ENCODE peak calls at places on chromosomes 7 and 10, in eight cellular contexts. One of them, this sample, is unnamed.

GRCh38 chr10:8527773-8528172 is 473.3 kb downstream of the GATA3 start:
- DNase-seq in AG04449: no peak
- DNase-seq in tibial nerve: no peak
- DNase-seq in mucosa of descending colon: no peak
- DNase-seq in GM13977: no peak
- DNase-seq in fibroblast of pulmonary artery: no peak
- DNase-seq in heart left ventricle: no peak
- DNase-seq in NB4: no peak
- DNase-seq in this sample: no peak

GRCh38 chr10:88657901-88658300 is 6.3 kb upstream of the LIPF start:
- DNase-seq in AG04449: no peak
- DNase-seq in tibial nerve: no peak
- DNase-seq in mucosa of descending colon: no peak
- DNase-seq in GM13977: no peak
- DNase-seq in fibroblast of pulmonary artery: no peak
- DNase-seq in heart left ventricle: no peak
- DNase-seq in NB4: no peak
- DNase-seq in this sample: no peak

GRCh38 chr7:815284-816216 is 16.7 kb upstream of the SUN1 start:
- DNase-seq in AG04449: no peak
- DNase-seq in tibial nerve: no peak
- DNase-seq in mucosa of descending colon: peak; percentile 47
- DNase-seq in GM13977: peak; percentile 45
- DNase-seq in fibroblast of pulmonary artery: no peak
- DNase-seq in heart left ventricle: peak; percentile 40
- DNase-seq in NB4: peak; percentile 50
- DNase-seq in this sample: peak; percentile 49

GRCh38 chr7:80147543-80148376 is 13.1 kb downstream of the GNAI1 start:
- DNase-seq in AG04449: peak; percentile 89
- DNase-seq in tibial nerve: no peak
- DNase-seq in mucosa of descending colon: no peak
- DNase-seq in GM13977: no peak
- DNase-seq in fibroblast of pulmonary artery: peak; percentile 95
- DNase-seq in heart left ventricle: no peak
- DNase-seq in NB4: no peak
- DNase-seq in this sample: no peak

GRCh38 chr7:5797716-5798115 is 16.3 kb upstream of the RNF216 start:
- DNase-seq in AG04449: no peak
- DNase-seq in tibial nerve: no peak
- DNase-seq in mucosa of descending colon: no peak
- DNase-seq in GM13977: no peak
- DNase-seq in fibroblast of pulmonary artery: no peak
- DNase-seq in heart left ventricle: no peak
- DNase-seq in NB4: peak; percentile 73
- DNase-seq in this sample: no peak

GRCh38 chr10:49379596-49380410 is 16.1 kb downstream of the DRGX start:
- DNase-seq in AG04449: no peak
- DNase-seq in tibial nerve: no peak
- DNase-seq in mucosa of descending colon: no peak
- DNase-seq in GM13977: no peak
- DNase-seq in fibroblast of pulmonary artery: no peak
- DNase-seq in heart left ventricle: no peak
- DNase-seq in NB4: peak; percentile 19
- DNase-seq in this sample: no peak

GRCh38 chr10:47051741-47052238 is 140.6 kb downstream of the PTPN20 start:
- DNase-seq in AG04449: no peak
- DNase-seq in tibial nerve: no peak
- DNase-seq in mucosa of descending colon: no peak
- DNase-seq in GM13977: no peak
- DNase-seq in fibroblast of pulmonary artery: no peak
- DNase-seq in heart left ventricle: peak; percentile 7
- DNase-seq in NB4: no peak
- DNase-seq in this sample: no peak

GRCh38 chr10:6014241-6014761 is 37.0 kb upstream of the IL15RA start:
- DNase-seq in AG04449: no peak
- DNase-seq in tibial nerve: peak; percentile 42
- DNase-seq in mucosa of descending colon: peak; percentile 93
- DNase-seq in GM13977: peak; percentile 76
- DNase-seq in fibroblast of pulmonary artery: peak; percentile 69
- DNase-seq in heart left ventricle: peak; percentile 58
- DNase-seq in NB4: peak; percentile 54
- DNase-seq in this sample: peak; percentile 78

GRCh38 chr7:12154119-12154518 is 57.0 kb upstream of the TMEM106B start:
- DNase-seq in AG04449: no peak
- DNase-seq in tibial nerve: no peak
- DNase-seq in mucosa of descending colon: no peak
- DNase-seq in GM13977: no peak
- DNase-seq in fibroblast of pulmonary artery: no peak
- DNase-seq in heart left ventricle: no peak
- DNase-seq in NB4: no peak
- DNase-seq in this sample: no peak

GRCh38 chr10:1116696-1117254 is 60.6 kb downstream of the WDR37 start:
- DNase-seq in AG04449: no peak
- DNase-seq in tibial nerve: no peak
- DNase-seq in mucosa of descending colon: peak; percentile 25
- DNase-seq in GM13977: no peak
- DNase-seq in fibroblast of pulmonary artery: no peak
- DNase-seq in heart left ventricle: no peak
- DNase-seq in NB4: no peak
- DNase-seq in this sample: no peak

DNA sequence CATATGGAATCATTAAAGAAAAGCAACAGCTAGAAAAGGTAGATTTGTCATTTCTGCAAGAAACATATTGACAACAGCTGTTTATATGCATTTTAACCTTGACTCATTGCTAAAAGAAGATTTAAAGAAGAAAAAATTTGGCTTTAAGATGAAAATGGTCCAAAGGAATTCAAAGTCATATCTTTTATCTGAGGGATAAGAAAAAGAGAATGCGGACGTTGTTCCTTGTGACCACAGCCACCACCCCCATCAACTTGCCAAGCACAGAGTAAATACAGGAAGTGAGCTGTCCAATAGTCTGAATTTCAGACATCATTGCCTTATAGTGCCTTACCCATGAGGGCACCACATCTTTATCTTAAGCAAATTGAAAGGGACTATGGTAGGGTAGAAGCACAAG is 7.3 kb upstream of the CRPPA start:
- DNase-seq in AG04449: no peak
- DNase-seq in tibial nerve: no peak
- DNase-seq in mucosa of descending colon: peak; percentile 39
- DNase-seq in GM13977: no peak
- DNase-seq in fibroblast of pulmonary artery: peak; percentile 57
- DNase-seq in heart left ventricle: no peak
- DNase-seq in NB4: peak; percentile 26
- DNase-seq in this sample: no peak
- TF ChIP-seq CTCF in AG04449: no peak
- TF ChIP-seq CTCF in tibial nerve: no peak
- TF ChIP-seq CTCF in mucosa of descending colon: no peak
- TF ChIP-seq CTCF in GM13977: no peak
- TF ChIP-seq CTCF in fibroblast of pulmonary artery: no peak
- TF ChIP-seq CTCF in heart left ventricle: no peak
- TF ChIP-seq CTCF in NB4: no peak
- TF ChIP-seq CTCF in this sample: no peak

GRCh38 chr7:138773817-138774216 is 24.0 kb upstream of the TMEM213 start:
- DNase-seq in AG04449: no peak
- DNase-seq in tibial nerve: no peak
- DNase-seq in mucosa of descending colon: no peak
- DNase-seq in GM13977: no peak
- DNase-seq in fibroblast of pulmonary artery: no peak
- DNase-seq in heart left ventricle: no peak
- DNase-seq in NB4: no peak
- DNase-seq in this sample: no peak
- TF ChIP-seq CTCF in AG04449: no peak
- TF ChIP-seq CTCF in tibial nerve: no peak
- TF ChIP-seq CTCF in mucosa of descending colon: no peak
- TF ChIP-seq CTCF in GM13977: no peak
- TF ChIP-seq CTCF in fibroblast of pulmonary artery: no peak
- TF ChIP-seq CTCF in heart left ventricle: no peak
- TF ChIP-seq CTCF in NB4: no peak
- TF ChIP-seq CTCF in this sample: no peak

DNA sequence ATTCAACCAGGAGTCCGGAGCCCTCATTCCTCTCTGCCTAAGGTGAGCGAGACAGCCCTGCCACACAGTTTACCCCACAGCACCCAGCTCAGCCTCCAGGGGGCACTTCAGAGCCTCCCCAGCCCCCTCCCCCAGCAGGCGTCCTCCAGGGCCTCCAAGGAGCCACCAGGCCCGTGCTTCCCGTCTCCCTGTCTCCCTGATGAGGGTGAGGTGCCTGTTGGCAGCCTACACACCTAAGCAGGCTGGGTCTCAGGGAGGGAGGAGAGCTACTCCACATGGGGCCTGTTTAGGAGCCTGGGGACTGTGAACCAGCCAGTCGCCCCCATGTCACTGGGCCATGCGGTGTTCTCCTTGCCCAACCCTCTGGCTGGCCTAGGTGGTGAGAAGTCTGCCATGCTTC is 28.9 kb upstream of the TRIM8 start:
- DNase-seq in AG04449: no peak
- DNase-seq in tibial nerve: no peak
- DNase-seq in mucosa of descending colon: no peak
- DNase-seq in GM13977: no peak
- DNase-seq in fibroblast of pulmonary artery: no peak
- DNase-seq in heart left ventricle: no peak
- DNase-seq in NB4: peak; percentile 71
- DNase-seq in this sample: no peak
- TF ChIP-seq CTCF in AG04449: peak; percentile 57
- TF ChIP-seq CTCF in tibial nerve: no peak
- TF ChIP-seq CTCF in mucosa of descending colon: no peak
- TF ChIP-seq CTCF in GM13977: peak; percentile 29
- TF ChIP-seq CTCF in fibroblast of pulmonary artery: peak; percentile 29
- TF ChIP-seq CTCF in heart left ventricle: no peak
- TF ChIP-seq CTCF in NB4: peak; percentile 75
- TF ChIP-seq CTCF in this sample: no peak

DNA sequence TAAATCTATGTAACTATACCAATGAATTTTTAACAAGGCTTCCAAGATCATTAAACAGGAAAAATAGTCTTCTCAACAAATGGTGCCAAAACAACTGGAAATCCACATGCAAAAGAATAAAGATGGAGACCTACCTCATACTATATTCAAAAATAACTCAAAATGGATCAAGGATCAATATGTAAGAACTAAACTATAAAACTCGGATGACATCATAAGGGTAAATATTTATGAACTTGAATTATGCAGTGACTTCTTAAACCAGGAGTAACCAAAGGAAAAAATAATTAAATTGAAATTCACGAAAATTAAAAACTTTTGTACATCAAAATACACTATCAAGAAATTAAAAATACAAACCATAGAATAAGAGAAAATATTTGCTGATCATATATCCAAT is 728.7 kb upstream of the GHITM start:
- DNase-seq in AG04449: no peak
- DNase-seq in tibial nerve: no peak
- DNase-seq in mucosa of descending colon: no peak
- DNase-seq in GM13977: no peak
- DNase-seq in fibroblast of pulmonary artery: no peak
- DNase-seq in heart left ventricle: no peak
- DNase-seq in NB4: no peak
- DNase-seq in this sample: no peak
- TF ChIP-seq CTCF in AG04449: no peak
- TF ChIP-seq CTCF in tibial nerve: no peak
- TF ChIP-seq CTCF in mucosa of descending colon: no peak
- TF ChIP-seq CTCF in GM13977: no peak
- TF ChIP-seq CTCF in fibroblast of pulmonary artery: no peak
- TF ChIP-seq CTCF in heart left ventricle: no peak
- TF ChIP-seq CTCF in NB4: no peak
- TF ChIP-seq CTCF in this sample: no peak